ENCODE peak calls at places on chromosomes 6 and 20, in nine cellular contexts. P is ELR; B is fibroblast of the aortic adventitia; G is iris pigment epithelial cell; C is effector CD4-positive, alpha-beta T cell; H is glomerular endothelial cell; T is fibroblast of pulmonary artery; I is stimulated activated CD4-positive, alpha-beta T cell treated with anti-CD3 and anti-CD28 coated beads, Interleukin-4, amount 100 ng/mL, for 48 hours; W is GM23338. M is an unnamed sample.

GRCh38 chr20:21534453-21534852 is 20.6 kb upstream of the NKX2-2 start:
- DNase-seq in B (no peak), C (no peak), G (no peak), I (no peak), T (no peak), W (no peak), P (no peak), H (no peak), M (no peak)

GRCh38 chr6:55983861-55984260 is 108.5 kb upstream of the BMP5 start:
- DNase-seq in I (no peak), T (no peak), C (no peak), G (no peak), W (no peak), P (no peak), B (no peak), H (no peak), M (no peak)

GRCh38 chr6:14748679-14749078 is 497.2 kb upstream of the JARID2 start:
- DNase-seq in P (no peak), W (no peak), G (no peak), C (no peak), T (no peak), H (no peak), I (no peak), B (no peak), M (no peak)

GRCh38 chr20:11755071-11755881 is 162.4 kb upstream of the BTBD3 start:
- DNase-seq in H (no peak), W (no peak), B (peak), G (peak), P (peak), C (no peak), I (no peak), T (no peak), M (peak)

GRCh38 chr6:4510906-4511625 is 265.1 kb upstream of the CDYL start:
- DNase-seq in B (no peak), T (no peak), C (no peak), W (no peak), H (no peak), P (no peak), G (no peak), I (no peak), M (no peak)

GRCh38 chr20:18001131-18001921 is 32.5 kb downstream of the MGME1 start:
- DNase-seq in B (peak), I (no peak), P (peak), W (no peak), C (no peak), T (peak), G (peak), H (no peak), M (peak)

GRCh38 chr20:56439784-56440291 is 27.8 kb downstream of the CASS4 start:
- DNase-seq in W (no peak), I (no peak), H (no peak), T (peak), P (peak), B (peak), C (no peak), G (peak), M (peak)

GRCh38 chr20:3612795-3613560 is 50.2 kb downstream of the GFRA4 start:
- DNase-seq in B (peak), C (no peak), P (peak), W (no peak), T (peak), I (no peak), H (no peak), G (peak), M (peak)

GRCh38 chr20:15061061-15061430 is 723.6 kb upstream of the FLRT3 start:
- DNase-seq in W (no peak), I (no peak), G (no peak), B (no peak), T (no peak), C (no peak), H (no peak), P (no peak), M (no peak)

GRCh38 chr6:17035257-17035757 is 66.5 kb upstream of the STMND1 start:
- DNase-seq in T (no peak), B (no peak), H (no peak), W (no peak), I (no peak), C (no peak), P (no peak), G (no peak), M (no peak)

GRCh38 chr6:47278545-47278944 is 31.2 kb downstream of the TNFRSF21 start:
- DNase-seq in P (no peak), C (no peak), I (no peak), H (no peak), G (peak), T (peak), W (no peak), B (peak), M (peak)

GRCh38 chr6:53441035-53441493 is 92.3 kb upstream of the ELOVL5 start:
- DNase-seq in B (peak), I (no peak), P (peak), C (no peak), H (no peak), T (peak), W (no peak), G (no peak), M (no peak)

GRCh38 chr6:39309942-39310531 is 4.2 kb downstream of the KCNK17 start:
- DNase-seq in P (peak), B (peak), G (peak), W (peak), C (peak), I (peak), T (peak), H (peak), M (peak)

GRCh38 chr6:6221829-6222535 is 98.5 kb downstream of the F13A1 start:
- DNase-seq in W (peak), P (no peak), G (no peak), I (no peak), H (no peak), C (no peak), B (no peak), T (no peak), M (no peak)

GRCh38 chr6:4114123-4114522 is 21.3 kb downstream of the ECI2 start:
- DNase-seq in P (peak), T (no peak), B (peak), G (peak), I (no peak), C (no peak), W (no peak), H (no peak), M (peak)

GRCh38 chr6:123564363-123564762 is 72.4 kb downstream of the TRDN start:
- DNase-seq in W (no peak), G (no peak), H (no peak), B (no peak), P (no peak), I (no peak), T (no peak), C (no peak), M (no peak)

GRCh38 chr6:164396071-164397047 is 913.0 kb downstream of the C6orf118 start:
- DNase-seq in W (no peak), P (peak), I (no peak), C (no peak), G (no peak), B (peak), T (no peak), H (no peak), M (peak)

GRCh38 chr6:142947702-142948480 is 2.9 kb upstream of the HIVEP2 start:
- DNase-seq in H (no peak), T (no peak), W (no peak), P (no peak), I (no peak), C (no peak), G (no peak), B (no peak), M (no peak)

GRCh38 chr6:81772741-81773140 is 20.3 kb upstream of the TENT5A start:
- DNase-seq in G (peak), W (no peak), T (no peak), B (no peak), C (no peak), I (no peak), P (peak), H (no peak), M (peak)

GRCh38 chr6:12479885-12480284 is 189.7 kb downstream of the EDN1 start:
- DNase-seq in C (no peak), T (peak), W (no peak), I (no peak), G (no peak), B (peak), H (no peak), P (no peak), M (peak)

GRCh38 chr6:140073456-140073855 is 699.0 kb upstream of the CITED2 start:
- DNase-seq in H (no peak), B (peak), I (no peak), W (no peak), T (peak), P (peak), C (no peak), G (peak), M (peak)

GRCh38 chr20:46631212-46631869 is 19.9 kb downstream of the SLC13A3 start:
- DNase-seq in H (no peak), P (peak), I (no peak), W (no peak), B (no peak), T (peak), C (no peak), G (peak), M (peak)